ENCODE peak calls at places on chromosomes 16 and 17, in seven cellular contexts. C, E, R, N, X, P and Y are unnamed samples.

GRCh38 chr17:34436607-34437006 is 73.6 kb upstream of the CCL1 start:
- DNase-seq in N (no peak), P (no peak), R (no peak), X (no peak), E (no peak), C (no peak), Y (no peak)

GRCh38 chr17:50898369-50899004 is 32.3 kb upstream of the TOB1 start:
- DNase-seq in C (no peak), N (no peak), P (no peak), X (no peak), R (no peak), E (no peak), Y (no peak)

GRCh38 chr17:64081802-64082799 is 47.8 kb downstream of the ERN1 start:
- DNase-seq in C (no peak), N (peak; percentile 59), E (peak; percentile 93), X (no peak), R (peak; percentile 78), P (peak; percentile 85), Y (peak; percentile 28)

GRCh38 chr16:49811630-49812334 is 44.1 kb downstream of the ZNF423 start:
- DNase-seq in E (no peak), N (peak; percentile 35), C (no peak), R (no peak), P (peak; percentile 76), X (no peak), Y (no peak)

GRCh38 chr17:74519951-74520553 is 11.2 kb downstream of the CD300LB start:
- DNase-seq in X (no peak), E (no peak), P (no peak), N (no peak), C (peak; percentile 57), R (no peak), Y (no peak)

GRCh38 chr16:35506018-35506897 is 2046.8 kb downstream of the TP53TG3F start:
- DNase-seq in X (no peak), P (no peak), E (peak; percentile 60), N (no peak), R (no peak), C (no peak), Y (no peak)

GRCh38 chr16:26952411-26952810 is 114.3 kb upstream of the C16orf82 start:
- DNase-seq in X (no peak), C (no peak), N (no peak), E (no peak), P (no peak), R (no peak), Y (no peak)

GRCh38 chr17:4538236-4539002 is 16.8 kb downstream of the MYBBP1A start:
- DNase-seq in N (no peak), C (no peak), R (no peak), X (no peak), E (no peak), P (no peak), Y (no peak)

GRCh38 chr17:38925263-38925995 is at the start of gene LASP1NB:
- DNase-seq in N (peak; percentile 54), R (peak; percentile 43), P (no peak), E (no peak), X (peak; percentile 52), C (peak; percentile 64), Y (no peak)

GRCh38 chr16:80547145-80547544 is 6.4 kb downstream of the DYNLRB2 start:
- DNase-seq in P (no peak), E (no peak), N (no peak), R (no peak), C (no peak), X (no peak), Y (no peak)

GRCh38 chr17:83200231-83200699 is 120.9 kb downstream of the METRNL start:
- DNase-seq in R (no peak), P (peak; percentile 4), N (peak; percentile 39), E (no peak), C (peak; percentile 87), X (peak; percentile 36), Y (peak; percentile 7)

GRCh38 chr16:11407047-11407982 is 62.1 kb downstream of the RMI2 start:
- DNase-seq in C (peak; percentile 80), E (peak; percentile 86), R (peak; percentile 79), P (peak; percentile 69), N (peak; percentile 55), X (peak; percentile 69), Y (no peak)

DNA sequence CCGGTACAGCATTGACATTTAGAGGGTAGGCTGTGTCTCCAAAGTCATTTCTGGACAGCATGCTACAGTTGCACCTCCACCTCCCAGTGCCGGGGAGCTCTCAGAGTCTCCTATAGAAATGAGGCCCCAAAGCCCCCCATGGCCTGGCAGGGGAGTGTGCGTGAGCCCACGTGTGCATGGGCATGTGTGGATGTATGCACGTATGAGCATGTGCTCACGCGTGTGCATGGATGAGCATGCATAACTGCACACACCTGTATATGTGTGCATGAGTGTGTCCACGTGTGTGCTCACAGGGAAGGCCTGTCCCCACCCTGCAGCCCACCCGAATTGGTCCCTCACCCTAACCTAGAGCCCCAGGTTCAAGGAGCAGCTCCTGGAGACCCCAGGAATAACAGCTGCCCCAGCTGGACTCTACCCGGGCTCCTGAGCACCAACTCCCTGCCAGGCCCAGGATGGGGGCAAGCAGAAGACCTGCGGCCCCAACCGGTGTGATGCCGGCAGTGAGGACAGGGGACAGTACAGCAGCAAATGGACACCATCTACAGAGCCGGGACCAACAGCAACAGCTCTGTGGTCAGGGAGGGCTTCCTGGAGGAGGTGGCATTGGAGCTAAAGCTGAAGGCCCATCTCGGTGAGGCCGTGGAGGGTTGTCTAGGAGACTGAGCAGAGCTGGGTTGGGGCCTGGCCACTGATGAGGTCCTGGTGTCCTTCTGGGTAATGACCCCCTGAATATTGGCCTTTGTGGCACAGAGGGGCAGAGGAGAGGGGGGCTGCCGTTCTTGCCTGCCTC is 35.1 kb downstream of the ZNF469 start:
- DNase-seq in R (no peak), P (no peak), C (no peak), E (no peak), X (no peak), N (no peak), Y (no peak)
- H3K9me3 ChIP-seq in R (no peaks in the 10 kb centered on the region), P (no peaks in the 10 kb centered on the region), C (no peaks in the 10 kb centered on the region), E (no peaks in the 10 kb centered on the region), X (no peaks in the 10 kb centered on the region), N (no peaks in the 10 kb centered on the region), Y (no peaks in the 10 kb centered on the region)

DNA sequence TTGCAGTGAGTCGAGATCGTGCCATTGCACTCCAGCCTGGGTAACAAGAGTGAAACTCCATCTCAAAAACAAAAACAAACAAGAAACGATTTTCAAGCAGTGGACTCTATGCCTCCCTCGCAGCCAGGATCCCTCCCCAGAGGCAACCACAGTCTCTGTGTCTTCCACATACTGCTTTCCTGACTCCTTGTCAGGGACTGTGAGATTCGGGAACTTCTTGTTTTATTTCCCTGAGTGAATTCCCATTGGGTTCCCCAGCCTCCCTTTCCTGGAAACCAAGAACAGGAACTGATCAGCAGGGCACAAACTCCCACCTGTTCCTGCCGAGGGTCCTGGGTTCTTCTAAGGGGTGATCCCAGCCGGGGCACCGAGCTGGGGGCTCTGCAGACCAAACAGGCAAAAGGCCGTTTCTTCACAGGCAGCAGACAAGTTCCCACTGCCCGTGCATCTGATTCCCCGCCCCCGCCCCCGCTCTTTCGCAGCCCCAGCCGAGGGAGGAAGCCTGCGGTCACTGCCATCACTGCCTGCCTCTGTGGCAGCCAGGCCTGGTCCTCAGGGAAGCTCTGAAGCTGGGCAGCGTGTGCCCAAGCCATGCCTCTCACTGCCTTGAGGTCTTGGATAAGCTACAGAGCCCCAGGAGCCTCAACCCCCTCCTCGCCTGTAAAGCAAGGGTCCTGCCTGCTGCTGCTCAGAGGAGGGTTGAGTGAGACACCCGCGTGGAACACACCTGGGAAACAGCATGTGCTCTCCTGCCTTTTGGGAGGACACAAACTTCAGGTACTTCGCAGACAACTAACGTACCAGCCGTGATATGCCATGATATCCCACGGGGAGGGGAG is 5.5 kb upstream of the PIEZO1 start:
- DNase-seq in R (peak; percentile 62), E (no peak), N (peak; percentile 56), C (no peak), P (no peak), X (no peak), Y (peak; percentile 45)
- H3K9me3 ChIP-seq in R (no peaks in the 10 kb centered on the region), E (no peaks in the 10 kb centered on the region), N (no peaks in the 10 kb centered on the region), C (no peaks in the 10 kb centered on the region), P (no peaks in the 10 kb centered on the region), X (no peaks in the 10 kb centered on the region), Y (no peaks in the 10 kb centered on the region)

GRCh38 chr17:13642188-13642587 is 40.5 kb upstream of the HS3ST3A1 start:
- DNase-seq in N (no peak), X (no peak), R (no peak), C (no peak), P (no peak), E (no peak), Y (no peak)

GRCh38 chr17:13643196-13643595 is 41.5 kb upstream of the HS3ST3A1 start:
- DNase-seq in N (no peak), P (no peak), E (no peak), C (no peak), R (no peak), X (no peak), Y (no peak)

GRCh38 chr17:13635951-13636350 is 34.2 kb upstream of the HS3ST3A1 start:
- DNase-seq in R (no peak), X (no peak), E (no peak), C (no peak), P (no peak), N (peak; percentile 32), Y (no peak)

GRCh38 chr17:13640559-13640958 is 38.8 kb upstream of the HS3ST3A1 start:
- DNase-seq in R (no peak), N (no peak), E (no peak), C (no peak), X (no peak), P (no peak), Y (no peak)

DNA sequence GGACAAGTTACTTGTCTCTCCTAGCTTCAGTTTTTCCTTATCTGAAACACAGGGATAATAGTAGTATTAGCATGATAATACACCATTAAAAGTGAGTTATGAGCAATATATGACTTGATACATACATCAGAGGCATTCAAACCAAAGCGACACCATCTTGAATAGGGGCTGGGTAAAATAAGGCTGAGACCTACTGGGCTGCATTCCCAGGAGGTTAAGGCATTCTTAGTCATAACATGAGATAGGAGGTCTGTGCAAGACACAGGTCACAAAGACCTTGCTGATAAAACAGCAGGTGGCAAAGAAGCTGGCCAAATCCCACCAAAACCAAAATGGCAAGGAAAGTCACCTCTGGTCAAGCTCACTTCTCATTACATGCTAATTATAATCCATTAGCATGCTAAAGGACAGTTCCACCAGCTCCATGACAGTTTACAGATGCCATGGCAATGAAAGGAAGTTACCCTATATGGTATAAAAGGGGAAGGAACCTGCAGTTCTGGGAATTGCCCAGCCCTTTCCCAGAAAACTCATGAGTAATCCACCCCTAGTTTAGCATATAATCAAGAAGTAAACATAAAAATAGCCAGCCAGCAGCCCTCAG is 37.2 kb upstream of the HS3ST3A1 start:
- DNase-seq in E (no peak), N (peak; percentile 60), R (no peak), C (no peak), P (no peak), X (no peak), Y (no peak)
- H3K9me3 ChIP-seq in E (no peaks in the 10 kb centered on the region), N (no peaks in the 10 kb centered on the region), R (no peaks in the 10 kb centered on the region), C (no peaks in the 10 kb centered on the region), P (no peaks in the 10 kb centered on the region), X (no peaks in the 10 kb centered on the region), Y (no peaks in the 10 kb centered on the region)

GRCh38 chr16:3283525-3284447 is 495 bp downstream of the ZNF263 start:
- DNase-seq in E (no peak), C (no peak), P (no peak), N (peak; percentile 7), X (peak; percentile 22), R (no peak), Y (no peak)

GRCh38 chr16:3282747-3283524 is at the start of gene ZNF263:
- DNase-seq in X (peak; percentile 96), P (peak; percentile 96), N (peak; percentile 98), R (peak; percentile 97), C (peak; percentile 98), E (peak; percentile 98), Y (peak; percentile 90)

GRCh38 chr16:3281222-3281621 is 2.1 kb upstream of the ZNF263 start:
- DNase-seq in N (no peak), P (no peak), C (no peak), R (no peak), E (no peak), X (no peak), Y (no peak)

GRCh38 chr16:3282103-3282746 is 1.1 kb upstream of the ZNF263 start:
- DNase-seq in P (peak; percentile 84), C (peak; percentile 63), E (no peak), X (no peak), N (peak; percentile 82), R (no peak), Y (no peak)

GRCh38 chr16:3285131-3285530 is 1.8 kb downstream of the ZNF263 start:
- DNase-seq in N (no peak), C (no peak), X (no peak), R (no peak), E (no peak), P (no peak), Y (no peak)
- H3K9me3 ChIP-seq in N (peaks cover 11% of the 10 kb centered on the region), C (peaks cover 20% of the 10 kb centered on the region), X (peaks cover 5% of the 10 kb centered on the region), R (no peaks in the 10 kb centered on the region), E (peaks cover 59% of the 10 kb centered on the region), P (peaks cover 6% of the 10 kb centered on the region), Y (peaks cover 15% of the 10 kb centered on the region)